ENCODE peak calls at places on chromosomes 4 and X, in four cellular contexts. F is HepG2, M is A549, G is GM12878. K is an unnamed sample.

GRCh38 chr4:1990348-1990645 is 18.5 kb downstream of the NELFA start:
- DNase-seq in F (no peak), M (no peak), G (no peak), K (no peak)

GRCh38 chrX:42536286-42536685 is 241.7 kb downstream of the PPP1R2C start:
- DNase-seq in F (no peak), M (no peak), G (no peak), K (no peak)

GRCh38 chr4:6425911-6426310 is 46.5 kb downstream of the PPP2R2C start:
- DNase-seq in F (no peak), M (no peak), G (no peak), K (no peak)

GRCh38 chr4:3322059-3322550 is 29.3 kb downstream of the RGS12 start:
- DNase-seq in F (no peak), M (no peak), G (no peak), K (no peak)

GRCh38 chrX:153460826-153461225 is 9.6 kb downstream of the HAUS7 start:
- DNase-seq in F (peak; percentile 15), M (peak; percentile 62), G (no peak), K (peak; percentile 63)

GRCh38 chr4:124745988-124746801 is 33.7 kb upstream of the ANKRD50 start:
- DNase-seq in F (no peak), M (no peak), G (no peak), K (no peak)

GRCh38 chr4:155399974-155400697 is 23.4 kb upstream of the MAP9 start:
- DNase-seq in F (no peak), M (no peak), G (no peak), K (no peak)

GRCh38 chrX:133654801-133655200 is 239.5 kb upstream of the GPC4 start:
- DNase-seq in F (no peak), M (no peak), G (no peak), K (no peak)

GRCh38 chr4:95505801-95506200 is 43.0 kb downstream of the UNC5C start:
- DNase-seq in F (no peak), M (no peak), G (no peak), K (no peak)

GRCh38 chr4:159764343-159764952 is 661.6 kb downstream of the RAPGEF2 start:
- DNase-seq in F (peak; percentile 31), M (peak; percentile 61), G (no peak), K (peak; percentile 3)

GRCh38 chrX:70253377-70254062 is 6.5 kb downstream of the P2RY4 start:
- DNase-seq in F (peak; percentile 1), M (no peak), G (no peak), K (no peak)

GRCh38 chr4:9804918-9805317 is 23.5 kb downstream of the DRD5 start:
- DNase-seq in F (no peak), M (no peak), G (no peak), K (no peak)
- TF ChIP-seq POLR2AphosphoS2 in F (no peak), M (no peak), G (no peak), K (no peak)

DNA sequence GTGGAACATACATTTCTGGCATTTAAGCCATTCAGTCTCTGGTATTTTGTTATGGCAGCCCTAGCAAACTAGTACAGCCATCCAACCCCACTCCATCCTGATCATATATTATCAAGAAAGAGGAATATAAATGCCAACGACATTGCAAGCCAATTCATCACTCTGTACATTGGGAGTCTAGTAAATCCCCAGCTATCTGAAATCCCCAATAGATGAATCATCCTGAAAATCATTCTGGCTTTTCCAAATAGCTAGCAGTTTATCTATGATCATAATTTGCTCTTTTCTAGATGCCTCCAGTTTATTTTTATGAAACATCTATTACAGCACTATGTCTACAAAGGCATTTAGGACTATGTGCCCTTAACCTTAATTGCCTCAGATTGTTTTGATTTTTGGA is 41.1 kb downstream of the FRMD7 start:
- DNase-seq in F (no peak), M (no peak), G (no peak), K (no peak)
- TF ChIP-seq POLR2AphosphoS2 in F (no peak), M (no peak), G (no peak), K (no peak)

GRCh38 chr4:40289366-40290188 is 45.6 kb upstream of the CHRNA9 start:
- DNase-seq in F (no peak), M (no peak), G (no peak), K (peak; percentile 65)
- TF ChIP-seq POLR2AphosphoS2 in F (no peak), M (no peak), G (no peak), K (no peak)

DNA sequence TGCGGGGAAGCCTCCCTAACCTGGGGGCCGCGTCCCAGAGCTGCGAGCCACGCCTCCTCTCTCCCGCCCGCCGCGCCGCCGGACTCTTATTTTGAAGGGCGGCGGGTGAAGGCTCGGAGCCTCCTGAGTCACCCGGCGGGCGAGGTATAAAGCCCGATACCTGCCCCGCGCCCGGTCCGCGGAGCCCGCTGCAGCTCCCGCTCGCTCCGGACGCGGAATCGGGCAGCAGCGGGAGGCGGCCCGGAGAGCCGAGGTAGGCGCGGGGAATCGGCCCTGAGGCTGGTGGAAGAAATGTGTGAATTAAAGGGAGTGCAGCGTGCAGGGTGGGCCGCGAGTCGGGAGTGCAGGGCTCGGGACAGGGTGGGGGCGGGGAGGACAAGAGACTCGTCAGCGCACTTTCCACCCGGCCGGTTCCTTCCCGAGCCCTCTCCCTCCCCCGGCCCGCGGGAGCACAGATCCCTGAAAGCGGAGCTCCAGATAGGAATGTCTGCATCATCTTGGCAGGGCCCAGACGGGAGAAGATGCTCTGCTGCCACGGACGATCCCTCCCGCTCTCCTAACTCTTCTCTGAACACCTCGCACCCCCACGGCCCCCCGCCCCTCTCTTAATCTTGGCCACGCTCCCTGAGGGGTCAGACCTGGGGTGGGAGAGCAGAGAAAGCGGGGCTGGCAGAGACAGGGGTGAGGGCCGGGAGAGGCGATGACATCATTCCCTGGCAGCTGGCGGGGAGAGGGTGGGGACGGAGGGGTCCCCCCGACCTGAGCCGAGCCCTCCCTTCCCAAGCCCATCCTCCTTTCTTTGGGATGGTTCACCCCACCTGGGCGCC is 177.9 kb downstream of the CBR4 start:
- DNase-seq in F (peak; percentile 23), M (peak; percentile 77), G (no peak), K (peak; percentile 75)
- TF ChIP-seq POLR2AphosphoS2 in F (no peak), M (no peak), G (no peak), K (no peak)

GRCh38 chrX:45571453-45571852 is 370.8 kb upstream of the DIPK2B start:
- DNase-seq in F (no peak), M (no peak), G (no peak), K (no peak)

DNA sequence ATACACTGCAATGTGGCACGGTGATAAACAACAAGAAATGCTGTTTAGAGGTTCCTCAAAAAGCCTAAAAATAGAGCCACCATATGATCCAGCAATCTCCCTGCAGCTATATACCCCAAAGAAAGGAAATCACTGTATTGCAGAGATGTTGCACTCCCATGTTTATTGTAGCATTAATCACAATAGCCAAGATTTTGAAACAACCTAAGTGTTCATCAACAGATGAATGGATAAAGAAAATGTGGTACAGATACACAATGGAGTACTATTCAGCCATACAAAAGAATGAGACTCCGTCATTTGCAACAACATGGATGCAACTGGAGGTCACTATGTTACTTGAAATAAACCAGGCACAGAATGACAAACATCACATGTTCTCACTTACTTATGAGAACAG is 365.8 kb upstream of the DIPK2B start:
- DNase-seq in F (no peak), M (no peak), G (no peak), K (no peak)
- TF ChIP-seq POLR2AphosphoS2 in F (no peak), M (no peak), G (no peak), K (no peak)

GRCh38 chrX:136765957-136766356 is 14.8 kb downstream of the ARHGEF6 start:
- DNase-seq in F (no peak), M (no peak), G (no peak), K (no peak)

GRCh38 chrX:136764206-136764605 is 16.5 kb downstream of the ARHGEF6 start:
- DNase-seq in F (no peak), M (no peak), G (no peak), K (no peak)

GRCh38 chrX:136767104-136767941 is 13.4 kb downstream of the ARHGEF6 start:
- DNase-seq in F (peak; percentile 1), M (peak; percentile 36), G (no peak), K (peak; percentile 71)

GRCh38 chrX:136768469-136769084 is 12.2 kb downstream of the ARHGEF6 start:
- DNase-seq in F (no peak), M (no peak), G (no peak), K (peak; percentile 77)

GRCh38 chrX:136766785-136767103 is 14.0 kb downstream of the ARHGEF6 start:
- DNase-seq in F (no peak), M (no peak), G (no peak), K (no peak)
- TF ChIP-seq POLR2AphosphoS2 in F (no peak), M (no peak), G (no peak), K (no peak)

GRCh38 chrX:63032811-63033210 is 318.3 kb downstream of the SPIN4 start:
- DNase-seq in F (no peak), M (no peak), G (no peak), K (no peak)
- TF ChIP-seq POLR2AphosphoS2 in F (no peak), M (no peak), G (no peak), K (no peak)

GRCh38 chrX:150486011-150486410 is 82.4 kb upstream of the MTM1 start:
- DNase-seq in F (peak; percentile 20), M (peak; percentile 62), G (no peak), K (peak; percentile 16)
- TF ChIP-seq POLR2AphosphoS2 in F (no peak), M (no peak), G (no peak), K (no peak)

GRCh38 chr4:69503558-69503957 is 7.9 kb upstream of the UGT2B4 start:
- DNase-seq in F (no peak), M (no peak), G (no peak), K (no peak)
- TF ChIP-seq POLR2AphosphoS2 in F (no peak), M (no peak), G (no peak), K (no peak)

GRCh38 chrX:2500681-2501151 is at the start of the genes DHRSX and ZBED1:
- DNase-seq in F (no peak), M (peak; percentile 37), G (no peak), K (peak; percentile 84)
- TF ChIP-seq POLR2AphosphoS2 in F (no peak), M (no peak), G (peak; percentile 40), K (no peak)

K was measured in K562.